ENCODE peak calls at places on chromosome 16, in seven cellular contexts. D is breast epithelium, I is upper lobe of left lung, C is esophagus muscularis mucosa, T is transverse colon, K is prostate gland, M is GM12878. H is an unnamed sample.

GRCh38 chr16:81610144-81610842 is 165.7 kb downstream of the CMIP start:
- DNase-seq in D (peak), I (peak), C (no peak), T (peak), K (peak), M (no peak), H (peak)

GRCh38 chr16:71937868-71938510 is 42.7 kb downstream of the IST1 start:
- DNase-seq in D (no peak), I (peak), C (no peak), T (no peak), K (no peak), M (no peak), H (no peak)

GRCh38 chr16:75279277-75279676 is 27.9 kb upstream of the BCAR1 start:
- DNase-seq in D (no peak), I (no peak), C (no peak), T (no peak), K (no peak), M (no peak), H (no peak)

GRCh38 chr16:65094009-65094408 is 27.9 kb downstream of the CDH11 start:
- DNase-seq in D (no peak), I (no peak), C (no peak), T (no peak), K (no peak), M (no peak), H (no peak)

GRCh38 chr16:71440669-71441347 is 1.0 kb downstream of the TLE7 start:
- DNase-seq in D (no peak), I (no peak), C (no peak), T (no peak), K (no peak), M (no peak), H (no peak)

GRCh38 chr16:5580320-5580719 is 482.7 kb upstream of the EEF2KMT start:
- DNase-seq in D (no peak), I (peak), C (no peak), T (no peak), K (no peak), M (no peak), H (no peak)

GRCh38 chr16:55370762-55371482 is 46.9 kb downstream of the IRX6 start:
- DNase-seq in D (peak), I (peak), C (no peak), T (peak), K (peak), M (no peak), H (peak)

GRCh38 chr16:22638393-22639206 is 127.9 kb downstream of the NPIPB5 start:
- DNase-seq in D (no peak), I (no peak), C (no peak), T (no peak), K (no peak), M (no peak), H (no peak)

GRCh38 chr16:55668337-55669281 is 12.8 kb downstream of the SLC6A2 start:
- DNase-seq in D (peak), I (no peak), C (no peak), T (no peak), K (no peak), M (no peak), H (no peak)

GRCh38 chr16:4487955-4488481 is 11.8 kb downstream of the HMOX2 start:
- DNase-seq in D (no peak), I (no peak), C (no peak), T (no peak), K (peak), M (no peak), H (peak)

GRCh38 chr16:70715113-70715711 is 29.4 kb upstream of the MTSS2 start:
- DNase-seq in D (peak), I (peak), C (no peak), T (peak), K (peak), M (no peak), H (peak)

GRCh38 chr16:23478566-23478965 is 25.6 kb upstream of the COG7 start:
- DNase-seq in D (no peak), I (no peak), C (no peak), T (no peak), K (no peak), M (no peak), H (no peak)

GRCh38 chr16:90026135-90026534 is 6.9 kb upstream of the DBNDD1 start:
- DNase-seq in D (no peak), I (no peak), C (no peak), T (no peak), K (no peak), M (no peak), H (no peak)

GRCh38 chr16:2466667-2467300 is 4.3 kb upstream of the NTN3 start:
- DNase-seq in D (no peak), I (peak), C (no peak), T (no peak), K (no peak), M (no peak), H (no peak)

GRCh38 chr16:3459401-3460090 is 16.1 kb downstream of the NAA60 start:
- DNase-seq in D (no peak), I (no peak), C (no peak), T (no peak), K (no peak), M (no peak), H (no peak)

GRCh38 chr16:1909661-1910231 is 8.5 kb downstream of the HS3ST6 start:
- DNase-seq in D (no peak), I (no peak), C (no peak), T (peak), K (no peak), M (no peak), H (no peak)

GRCh38 chr16:13305019-13305755 is 403.8 kb downstream of the SHISA9 start:
- DNase-seq in D (no peak), I (no peak), C (no peak), T (no peak), K (no peak), M (no peak), H (no peak)

GRCh38 chr16:65489531-65490023 is 367.7 kb upstream of the CDH11 start:
- DNase-seq in D (no peak), I (no peak), C (peak), T (no peak), K (no peak), M (no peak), H (no peak)

GRCh38 chr16:53775821-53776431 is 72.0 kb downstream of the FTO start:
- DNase-seq in D (peak), I (no peak), C (no peak), T (peak), K (peak), M (no peak), H (peak)

GRCh38 chr16:68722119-68723024 is 14.7 kb upstream of the CDH1 start:
- DNase-seq in D (no peak), I (no peak), C (no peak), T (peak), K (no peak), M (no peak), H (no peak)

GRCh38 chr16:87502308-87502969 is 9.6 kb upstream of the ZCCHC14 start:
- DNase-seq in D (no peak), I (no peak), C (no peak), T (no peak), K (no peak), M (no peak), H (no peak)

GRCh38 chr16:14529010-14529669 is 100.9 kb downstream of the PARN start:
- DNase-seq in D (peak), I (no peak), C (peak), T (peak), K (peak), M (peak), H (peak)

GRCh38 chr16:71883193-71883848 is 661 bp downstream of the ZNF821 start:
- DNase-seq in D (no peak), I (no peak), C (no peak), T (peak), K (peak), M (no peak), H (no peak)

GRCh38 chr16:14301150-14302030 is 230.3 kb downstream of the MRTFB start:
- DNase-seq in D (no peak), I (peak), C (no peak), T (peak), K (no peak), M (no peak), H (peak)

GRCh38 chr16:83682126-83682857 is 125.5 kb upstream of the HSBP1 start:
- DNase-seq in D (no peak), I (no peak), C (no peak), T (no peak), K (no peak), M (no peak), H (no peak)

GRCh38 chr16:84593825-84594724 is 23.8 kb downstream of the COTL1 start:
- DNase-seq in D (no peak), I (no peak), C (no peak), T (peak), K (no peak), M (peak), H (peak)

GRCh38 chr16:4947722-4948503 is 10.2 kb upstream of the SEC14L5 start:
- DNase-seq in D (no peak), I (no peak), C (no peak), T (no peak), K (no peak), M (no peak), H (no peak)

GRCh38 chr16:414395-415169 is 10.9 kb upstream of the RAB11FIP3 start:
- DNase-seq in D (no peak), I (no peak), C (no peak), T (no peak), K (no peak), M (no peak), H (no peak)

GRCh38 chr16:79272141-79272577 is 328.4 kb downstream of the MAF start:
- DNase-seq in D (no peak), I (peak), C (no peak), T (peak), K (no peak), M (no peak), H (no peak)

GRCh38 chr16:79403534-79403933 is 197.0 kb downstream of the MAF start:
- DNase-seq in D (no peak), I (no peak), C (no peak), T (no peak), K (no peak), M (no peak), H (no peak)

GRCh38 chr16:88768041-88768876 is 16.8 kb downstream of the PIEZO1 start:
- DNase-seq in D (peak), I (peak), C (no peak), T (peak), K (no peak), M (no peak), H (no peak)
- H3K4me3 ChIP-seq in D (peak), I (peak), C (peak), T (no peak), K (no peak), M (no peak), H (peak)

DNA sequence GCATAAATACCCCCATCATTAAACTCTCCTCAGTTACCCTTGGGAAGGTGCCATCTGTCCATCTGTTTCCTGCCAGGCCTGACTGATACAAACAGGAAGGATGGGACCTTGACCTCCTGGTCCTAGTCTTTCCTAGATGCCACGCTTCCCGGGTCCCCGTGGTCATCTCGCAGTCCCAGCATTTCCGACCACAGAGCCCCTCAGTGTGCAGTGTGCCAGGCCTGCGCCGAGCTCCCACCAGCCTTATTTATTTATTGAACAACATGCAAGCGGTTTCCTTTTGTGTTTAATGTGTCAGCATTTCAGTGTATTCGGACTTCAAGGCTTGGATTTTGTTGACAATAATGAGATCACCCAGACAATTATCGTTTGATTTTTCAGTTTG is 45.6 kb upstream of the NKD1 start:
- DNase-seq in D (no peak), I (no peak), C (peak), T (no peak), K (no peak), M (no peak), H (no peak)
- TF ChIP-seq POLR2AphosphoS5 in D (no peak), I (no peak), C (no peak), T (no peak), K (no peak), M (no peak), H (no peak)

GRCh38 chr16:67660564-67661028 is at the start of gene PARD6A:
- DNase-seq in D (peak), I (peak), C (peak), T (peak), K (peak), M (peak), H (peak)
- TF ChIP-seq POLR2A in D (peak), I (no peak), C (no peak), T (peak), K (no peak), M (no peak), H (no peak)

DNA sequence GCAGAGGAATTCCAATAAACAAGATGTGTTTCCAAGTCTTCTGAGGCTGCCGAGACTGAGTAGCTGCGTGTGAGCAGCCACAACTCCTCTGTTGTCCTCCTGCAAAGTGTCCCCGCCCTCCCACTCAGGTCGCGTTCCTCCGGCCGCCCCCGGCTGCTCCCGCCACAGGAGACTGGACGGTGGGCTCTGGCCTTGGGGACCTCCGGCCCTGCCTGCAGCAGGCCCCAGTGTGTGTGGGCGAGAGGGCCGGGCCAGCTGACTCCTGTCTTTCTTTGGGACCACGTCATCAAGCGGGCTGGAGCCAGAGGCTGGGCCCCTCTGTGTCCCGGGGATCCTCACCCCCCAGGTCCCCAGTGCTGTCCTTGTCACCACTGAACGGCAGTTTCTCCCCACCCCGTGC is 175.3 kb downstream of the NPIPB11 start:
- DNase-seq in D (peak), I (peak), C (peak), T (no peak), K (no peak), M (no peak), H (no peak)
- H3K4me3 ChIP-seq in D (peak), I (no peak), C (no peak), T (no peak), K (no peak), M (no peak), H (no peak)

DNA sequence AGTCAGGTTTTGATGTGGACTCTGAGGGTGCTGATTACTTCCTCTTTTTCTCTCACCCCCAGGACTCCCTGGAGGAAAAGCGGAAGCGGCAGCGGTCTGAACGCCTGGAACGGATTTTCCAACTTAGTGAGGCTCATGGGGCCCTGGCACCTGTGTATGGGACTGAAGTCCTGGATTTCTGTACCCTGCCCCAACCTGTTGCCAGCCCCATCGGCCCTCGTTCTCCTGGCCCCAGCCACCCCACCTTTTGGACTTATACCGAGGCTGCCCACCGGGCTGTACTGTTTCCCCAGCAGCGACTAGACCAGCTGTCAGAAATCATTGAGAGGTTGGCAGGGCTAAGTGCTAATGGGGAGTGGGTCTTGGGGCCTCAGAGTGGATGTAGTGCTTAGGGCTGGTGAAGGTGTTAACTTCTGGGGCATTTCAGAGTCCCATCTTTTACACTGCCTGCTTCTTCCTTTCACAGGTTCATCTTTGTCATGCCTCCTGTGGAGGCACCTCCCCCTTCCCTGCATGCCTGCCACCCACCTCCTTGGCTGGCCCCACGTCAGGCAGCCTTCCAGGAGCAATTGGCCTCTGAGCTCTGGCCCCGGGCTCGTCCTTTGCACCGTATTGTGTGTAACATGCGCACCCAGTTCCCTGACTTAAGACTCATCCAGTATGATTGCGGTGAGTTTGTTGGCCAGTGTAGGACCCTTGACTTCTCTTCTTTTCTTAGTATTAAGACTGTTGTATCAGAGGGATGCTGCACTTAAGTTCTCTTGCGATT is 19.1 kb upstream of the PHKG2 start:
- DNase-seq in D (no peak), I (no peak), C (no peak), T (peak), K (no peak), M (no peak), H (no peak)
- TF ChIP-seq POLR2AphosphoS5 in D (no peak), I (no peak), C (no peak), T (peak), K (no peak), M (no peak), H (no peak)

DNA sequence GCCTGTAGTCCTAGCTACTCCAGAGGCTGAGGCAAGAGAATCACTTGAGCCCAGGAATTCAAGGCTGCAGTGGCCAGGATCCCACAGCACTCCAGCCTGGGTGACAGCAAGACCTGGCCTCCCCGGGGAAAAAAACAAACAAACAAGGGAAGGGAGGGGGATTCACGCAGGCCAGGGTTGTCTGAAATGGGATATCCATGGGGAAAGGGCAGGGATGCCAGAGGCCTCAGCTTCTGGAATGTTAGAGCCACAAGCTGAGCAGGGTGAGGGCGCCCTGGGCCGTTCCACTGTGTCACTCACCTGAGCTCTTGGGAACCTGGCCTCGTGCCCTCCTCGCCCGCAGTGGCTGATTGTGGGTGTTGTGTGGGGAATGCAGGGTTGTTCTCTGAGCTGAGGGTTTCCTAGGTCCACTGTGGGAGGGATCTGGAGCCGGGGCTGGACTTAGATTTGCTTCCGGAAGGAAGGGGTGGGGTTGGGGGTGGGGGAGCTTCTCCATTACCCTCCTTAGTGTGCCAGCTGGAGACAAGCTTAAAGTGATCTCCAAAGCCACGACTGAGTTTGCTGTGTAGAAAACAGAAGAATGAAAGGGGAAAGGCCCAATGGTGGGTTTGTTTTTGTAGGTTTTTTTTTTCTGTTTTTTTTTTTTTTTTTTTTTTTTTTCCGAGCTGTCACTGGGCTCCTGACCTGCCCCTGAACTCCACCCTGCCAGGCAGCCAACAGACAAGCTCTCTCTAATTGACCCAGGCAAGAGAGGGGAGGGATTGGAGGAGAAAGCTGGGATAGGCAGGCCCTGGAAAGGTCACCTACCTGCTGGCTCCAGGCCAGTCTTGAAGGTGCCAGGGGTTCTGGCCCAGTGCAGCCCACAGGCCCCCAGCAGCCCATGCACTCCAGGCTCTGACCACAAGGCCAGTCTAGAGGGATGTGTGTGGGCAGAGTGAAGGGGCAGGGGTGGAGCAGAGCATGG is at the start of gene SULT1A1:
- DNase-seq in D (peak), I (peak), C (peak), T (peak), K (no peak), M (no peak), H (peak)
- TF ChIP-seq POLR2A in D (no peak), I (peak), C (no peak), T (peak), K (no peak), M (no peak), H (no peak)

GRCh38 chr16:12303649-12304048 is 327.1 kb downstream of the SNX29 start:
- DNase-seq in D (no peak), I (no peak), C (no peak), T (no peak), K (no peak), M (no peak), H (no peak)
- H3K4me3 ChIP-seq in D (no peak), I (no peak), C (no peak), T (no peak), K (no peak), M (no peak), H (no peak)

DNA sequence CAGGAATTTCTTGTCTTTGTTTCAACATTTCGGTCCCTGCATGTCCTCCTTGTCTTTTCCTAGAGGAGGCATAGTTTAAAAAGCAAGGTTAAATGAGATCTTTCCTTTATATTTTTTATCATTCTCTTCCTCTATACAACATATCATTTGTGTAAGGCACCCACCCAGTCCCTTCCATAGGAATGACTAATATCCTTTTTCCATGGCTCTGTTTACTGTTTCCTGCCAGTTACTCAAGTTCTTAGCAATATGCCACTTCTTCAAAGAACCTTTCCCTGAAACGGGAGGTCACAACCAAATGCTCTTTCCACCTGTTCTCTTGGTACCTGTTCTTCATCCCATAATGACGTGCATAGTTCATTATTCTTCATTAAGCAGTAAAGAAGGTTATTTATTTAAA is 1237.1 kb upstream of the GOT2 start:
- DNase-seq in D (no peak), I (no peak), C (no peak), T (no peak), K (no peak), M (no peak), H (no peak)
- TF ChIP-seq POLR2AphosphoS5 in D (no peak), I (no peak), C (no peak), T (no peak), K (no peak), M (no peak), H (no peak)

DNA sequence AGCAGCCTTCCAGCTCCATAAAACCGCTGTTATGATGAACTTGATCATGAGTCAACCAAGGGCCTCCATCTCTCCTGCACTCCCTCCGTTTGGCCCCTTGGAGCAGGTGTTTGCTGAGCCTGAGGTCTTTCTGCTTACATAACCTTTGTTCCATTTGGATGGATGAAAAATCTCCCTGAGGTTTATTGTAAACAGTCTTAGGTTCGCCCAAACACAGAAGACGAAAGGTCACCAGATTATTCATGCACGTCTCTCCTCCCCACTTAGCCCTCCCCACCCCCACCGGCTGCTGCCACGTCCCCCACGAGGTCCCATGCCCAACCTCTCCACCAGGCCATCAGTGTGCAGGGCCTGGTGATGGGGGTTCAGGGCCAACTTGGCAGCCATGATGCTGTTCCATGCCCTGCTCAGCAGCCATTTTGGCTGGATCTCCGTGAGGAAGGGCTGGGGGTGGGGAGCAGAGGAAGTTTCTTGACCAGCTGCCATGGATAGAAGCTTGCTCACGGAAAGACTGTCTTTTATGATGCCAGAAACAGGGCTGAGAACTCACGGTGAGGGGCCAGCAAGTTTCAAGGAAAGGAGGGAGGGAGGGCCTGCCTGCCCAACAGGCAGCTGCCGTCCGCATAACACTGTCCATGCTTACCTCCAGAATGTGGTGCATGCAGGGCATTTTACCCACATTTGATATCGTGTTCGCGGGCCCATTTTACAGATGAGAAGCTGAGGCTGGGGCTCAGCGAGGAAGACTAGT is 47.8 kb upstream of the FOXF1 start:
- DNase-seq in D (no peak), I (no peak), C (no peak), T (peak), K (no peak), M (no peak), H (no peak)
- TF ChIP-seq POLR2A in D (no peak), I (no peak), C (no peak), T (no peak), K (no peak), M (no peak), H (no peak)

H was measured in stomach.